ENCODE peak calls at places on chromosomes 7 and 10, in eight cellular contexts. P is esophagus squamous epithelium, Q is OCI-LY7, M is neuronal stem cell, F is keratinocyte, G is adrenal gland, N is body of pancreas, U is A549. K is an unnamed sample.

GRCh38 chr10:86349474-86349873 is 17.1 kb downstream of the GRID1 start:
- DNase-seq in U (peak; percentile 64), N (no peak), F (no peak), Q (peak; percentile 78), G (no peak), P (no peak), M (no peak), K (no peak)

GRCh38 chr7:102326156-102326914 is 29.9 kb downstream of the SPDYE6 start:
- DNase-seq in N (no peak), G (no peak), M (no peak), F (no peak), U (no peak), P (no peak), Q (no peak), K (no peak)

GRCh38 chr7:129240119-129240815 is 15.4 kb downstream of the AHCYL2 start:
- DNase-seq in G (no peak), M (no peak), N (no peak), Q (no peak), U (no peak), P (no peak), F (no peak), K (no peak)

GRCh38 chr7:134678115-134678514 is 31.5 kb downstream of the BPGM start:
- DNase-seq in Q (no peak), N (no peak), G (no peak), M (no peak), U (no peak), P (no peak), F (no peak), K (no peak)

GRCh38 chr7:130667593-130668257 is 823 bp downstream of the COPG2 start:
- DNase-seq in U (peak; percentile 6), M (no peak), P (no peak), N (no peak), F (no peak), G (no peak), Q (no peak), K (peak; percentile 13)

GRCh38 chr10:77393821-77394501 is 243.6 kb downstream of the KCNMA1 start:
- DNase-seq in M (no peak), Q (no peak), N (no peak), G (no peak), F (no peak), P (no peak), U (no peak), K (no peak)

GRCh38 chr10:79407811-79408795 is 37.3 kb downstream of the ZCCHC24 start:
- DNase-seq in M (no peak), G (no peak), F (no peak), P (no peak), N (no peak), U (no peak), Q (no peak), K (no peak)

GRCh38 chr10:1267568-1267967 is 211.4 kb downstream of the WDR37 start:
- DNase-seq in U (no peak), M (no peak), F (no peak), Q (no peak), G (no peak), N (no peak), P (no peak), K (no peak)

GRCh38 chr10:93968452-93969044 is 25.2 kb upstream of the PLCE1 start:
- DNase-seq in G (no peak), U (no peak), M (no peak), N (no peak), Q (no peak), F (no peak), P (no peak), K (no peak)

GRCh38 chr10:43943825-43944360 is 295.2 kb upstream of the ZNF32 start:
- DNase-seq in Q (no peak), M (no peak), F (no peak), P (no peak), G (no peak), N (no peak), U (no peak), K (no peak)

GRCh38 chr7:17497549-17498193 is 199.2 kb downstream of the AHR start:
- DNase-seq in U (no peak), M (no peak), P (no peak), N (no peak), Q (no peak), F (no peak), G (no peak), K (peak; percentile 41)

GRCh38 chr10:114393482-114393881 is 10.8 kb downstream of the AFAP1L2 start:
- DNase-seq in Q (no peak), N (no peak), G (no peak), P (no peak), F (no peak), U (no peak), M (no peak), K (no peak)

GRCh38 chr10:77087406-77087805 is 550.2 kb downstream of the KCNMA1 start:
- DNase-seq in N (no peak), G (no peak), M (no peak), U (no peak), F (no peak), P (no peak), Q (no peak), K (no peak)

GRCh38 chr7:149325248-149325647 is 63.3 kb downstream of the ZNF783 start:
- DNase-seq in M (no peak), G (no peak), U (no peak), P (no peak), Q (no peak), N (no peak), F (no peak), K (no peak)

GRCh38 chr10:14384096-14384730 is 53.5 kb upstream of the FRMD4A start:
- DNase-seq in F (no peak), U (no peak), P (no peak), Q (no peak), N (no peak), M (no peak), G (no peak), K (no peak)

GRCh38 chr10:133006202-133006601 is 63.8 kb upstream of the CFAP46 start:
- DNase-seq in N (no peak), M (no peak), G (no peak), U (no peak), F (no peak), P (no peak), Q (no peak), K (no peak)

GRCh38 chr10:75211007-75211735 is 575 bp downstream of the VDAC2 start:
- DNase-seq in F (no peak), Q (peak; percentile 47), G (peak; percentile 40), U (peak; percentile 68), M (no peak), P (no peak), N (peak; percentile 31), K (peak; percentile 78)

DNA sequence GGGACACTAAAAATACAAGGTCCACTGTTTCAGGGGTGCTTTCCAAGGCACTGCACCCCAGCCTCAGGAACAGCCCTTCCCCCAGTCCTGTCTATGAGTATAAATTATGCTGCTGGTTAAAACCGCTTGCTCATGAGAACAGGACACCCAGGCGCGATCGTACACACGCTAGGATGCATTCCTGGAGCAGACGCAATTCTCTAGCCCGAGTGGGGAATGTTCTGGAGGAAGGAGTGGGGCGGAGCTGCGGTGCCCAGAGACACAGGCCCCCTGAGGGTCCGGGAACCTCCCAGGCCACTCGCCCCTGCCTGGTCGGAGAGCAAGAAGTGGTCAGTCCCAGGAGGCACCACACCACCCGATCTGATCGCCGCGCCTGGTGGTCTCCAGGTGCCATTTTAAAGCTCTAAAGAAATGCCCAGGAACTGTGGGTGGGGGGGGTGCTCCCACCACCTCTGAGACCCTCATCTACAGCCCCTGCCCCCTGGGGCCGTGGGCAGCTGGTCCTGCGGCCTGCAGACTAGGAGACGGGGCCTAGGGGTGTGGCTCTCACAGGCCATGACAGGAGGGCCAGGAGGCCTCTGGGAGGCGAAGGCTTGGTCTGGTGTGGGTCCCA is 55.6 kb upstream of the TNRC18 start:
- DNase-seq in P (no peak), N (no peak), M (no peak), Q (no peak), F (no peak), U (no peak), G (no peak), K (no peak)
- H3K4me3 ChIP-seq in P (no peak overlapping the region), N (no peak overlapping the region), M (no peak overlapping the region), Q (no peak overlapping the region), F (no peak overlapping the region), U (no peak overlapping the region), G (no peak overlapping the region), K (no peak overlapping the region)

GRCh38 chr7:117085275-117085674 is 132.0 kb downstream of the ST7 start:
- DNase-seq in F (no peak), P (no peak), N (no peak), G (no peak), M (no peak), U (no peak), Q (no peak), K (no peak)
- H3K27ac ChIP-seq in F (peak overlapping the region; percentile 84), P (peak overlapping the region; percentile 10), N (no peak overlapping the region), G (no peak overlapping the region), M (no peak overlapping the region), U (no peak overlapping the region), Q (no peak overlapping the region), K (no peak overlapping the region)

DNA sequence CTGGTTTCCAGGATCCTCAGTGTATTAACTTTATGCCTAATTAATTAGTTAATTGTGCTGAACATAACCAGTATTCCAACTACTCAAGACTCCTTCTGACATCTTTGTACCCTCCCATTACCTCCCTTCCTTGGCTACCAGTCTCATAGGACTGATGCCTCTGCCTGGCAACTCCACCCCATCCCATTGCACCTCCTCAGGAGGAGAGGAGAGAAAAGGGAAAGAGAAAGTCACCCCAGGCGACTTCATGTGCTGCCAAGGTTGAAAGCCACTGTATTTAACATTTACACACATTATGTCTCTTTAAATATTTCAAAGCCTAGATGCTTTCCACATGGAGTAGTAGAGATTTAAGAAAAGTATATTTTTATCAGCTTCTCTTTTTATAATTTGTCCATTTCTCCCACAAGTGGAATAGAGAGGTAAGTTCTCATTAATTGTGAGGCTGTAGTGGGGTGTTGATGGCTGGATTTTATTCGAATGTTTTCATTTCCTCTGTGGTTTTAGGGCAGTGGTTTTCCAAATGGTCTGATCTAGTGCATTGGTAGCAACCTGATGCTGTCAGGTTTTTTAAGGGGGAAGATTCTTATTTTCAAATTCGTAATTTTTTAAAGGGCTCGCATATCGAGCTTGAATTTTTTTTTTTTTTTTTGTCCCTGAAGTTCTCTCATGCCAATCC is 148.0 kb downstream of the BICC1 start:
- DNase-seq in N (no peak), F (no peak), Q (no peak), G (no peak), U (no peak), P (no peak), M (no peak), K (no peak)
- H3K4me3 ChIP-seq in N (no peak overlapping the region), F (no peak overlapping the region), Q (no peak overlapping the region), G (no peak overlapping the region), U (peak overlapping the region; percentile 13), P (no peak overlapping the region), M (no peak overlapping the region), K (no peak overlapping the region)

DNA sequence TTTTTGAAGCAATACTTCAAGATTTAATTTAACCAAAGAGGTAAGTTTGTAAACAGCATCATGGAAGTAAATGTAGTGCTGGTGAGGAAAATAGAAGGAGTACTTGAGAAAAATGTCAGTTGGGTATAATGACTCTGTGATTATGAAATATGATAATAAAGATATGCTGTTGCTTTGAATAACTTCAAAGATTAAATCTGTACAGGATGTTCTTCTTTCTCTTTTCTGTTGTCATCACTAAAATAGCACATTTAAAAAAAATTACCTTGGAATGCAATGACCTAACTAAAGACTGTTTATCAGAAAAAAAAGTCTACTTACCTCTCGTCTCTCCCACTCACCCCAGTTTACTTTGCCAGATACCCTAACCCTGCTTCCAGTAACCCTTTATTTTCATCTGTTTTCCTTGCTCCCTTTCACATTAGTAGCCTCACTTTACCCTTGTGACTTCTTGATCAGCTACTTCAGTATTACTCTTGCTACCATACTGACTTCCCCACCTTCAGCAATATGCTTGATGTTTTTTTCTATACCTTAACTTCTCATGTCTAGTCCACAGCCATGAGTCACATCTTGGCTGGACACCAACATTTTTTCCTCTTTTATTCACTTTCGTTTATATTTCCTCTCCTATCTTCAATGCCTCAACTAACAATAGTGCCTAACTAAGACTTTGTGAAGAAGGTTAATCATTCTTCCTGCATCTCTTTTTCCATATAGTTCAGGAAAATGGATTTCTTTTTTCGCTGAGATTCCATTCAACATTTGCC is 29.7 kb upstream of the TAS2R16 start:
- DNase-seq in P (no peak), U (no peak), F (no peak), Q (no peak), M (no peak), G (no peak), N (no peak), K (no peak)
- H3K27ac ChIP-seq in P (no peak overlapping the region), U (no peak overlapping the region), F (no peak overlapping the region), Q (no peak overlapping the region), M (no peak overlapping the region), G (no peak overlapping the region), N (no peak overlapping the region), K (no peak overlapping the region)

K was measured in small intestine.